ENCODE peak calls at places on chromosomes 4 and X, in ten cellular contexts. Z is thyroid gland, U is stomach, R is transverse colon, S is breast epithelium, I is dorsolateral prefrontal cortex, T is IMR-90, H is cardiac muscle cell, M is HCT116, X is hepatocyte. F is an unnamed sample.

GRCh38 chr4:128565565-128566186 is 243.8 kb upstream of the JADE1 start:
- DNase-seq in Z (peak; percentile 73), U (peak; percentile 74), R (peak; percentile 54), S (no peak), I (no peak), T (no peak), H (peak; percentile 69), M (peak; percentile 46), X (peak; percentile 67), F (peak; percentile 83)

GRCh38 chr4:8005033-8005808 is 65.6 kb upstream of the AFAP1 start:
- DNase-seq in Z (no peak), U (no peak), R (no peak), S (no peak), I (no peak), T (no peak), H (no peak), M (no peak), X (no peak), F (no peak)

GRCh38 chr4:173765731-173766130 is 235.7 kb upstream of the HAND2 start:
- DNase-seq in Z (no peak), U (no peak), R (no peak), S (no peak), I (no peak), T (no peak), H (no peak), M (no peak), X (no peak), F (no peak)

GRCh38 chr4:54233128-54233696 is 4.1 kb downstream of the PDGFRA start:
- DNase-seq in Z (peak; percentile 77), U (peak; percentile 86), R (peak; percentile 81), S (peak; percentile 60), I (peak; percentile 77), T (peak; percentile 85), H (peak; percentile 93), M (peak; percentile 40), X (peak; percentile 94), F (peak; percentile 76)

GRCh38 chrX:12379666-12380065 is 241.4 kb downstream of the FRMPD4 start:
- DNase-seq in Z (no peak), U (no peak), R (no peak), S (no peak), I (no peak), T (no peak), H (no peak), M (no peak), X (no peak), F (no peak)

GRCh38 chrX:31656013-31656412 is 584.2 kb upstream of the FTHL17 start:
- DNase-seq in Z (no peak), U (no peak), R (no peak), S (no peak), I (no peak), T (peak; percentile 47), H (no peak), M (no peak), X (no peak), F (no peak)

GRCh38 chr4:4995103-4995761 is 24.0 kb downstream of the CYTL1 start:
- DNase-seq in Z (peak; percentile 54), U (peak; percentile 78), R (peak; percentile 66), S (peak; percentile 30), I (peak; percentile 47), T (peak; percentile 58), H (peak; percentile 85), M (peak; percentile 54), X (peak; percentile 80), F (peak; percentile 86)

GRCh38 chr4:185740471-185740873 is 71.5 kb downstream of the SORBS2 start:
- DNase-seq in Z (no peak), U (no peak), R (no peak), S (no peak), I (no peak), T (no peak), H (no peak), M (no peak), X (no peak), F (no peak)

GRCh38 chr4:123505077-123505456 is 108.5 kb downstream of the SPRY1 start:
- DNase-seq in Z (no peak), U (peak; percentile 38), R (no peak), S (no peak), I (no peak), T (peak; percentile 20), H (peak; percentile 10), M (no peak), X (peak; percentile 46), F (peak; percentile 22)

GRCh38 chr4:158809611-158810486 is 41.0 kb downstream of the FNIP2 start:
- DNase-seq in Z (peak; percentile 46), U (no peak), R (peak; percentile 43), S (no peak), I (no peak), T (peak; percentile 90), H (peak; percentile 72), M (peak; percentile 6), X (peak; percentile 68), F (no peak)

DNA sequence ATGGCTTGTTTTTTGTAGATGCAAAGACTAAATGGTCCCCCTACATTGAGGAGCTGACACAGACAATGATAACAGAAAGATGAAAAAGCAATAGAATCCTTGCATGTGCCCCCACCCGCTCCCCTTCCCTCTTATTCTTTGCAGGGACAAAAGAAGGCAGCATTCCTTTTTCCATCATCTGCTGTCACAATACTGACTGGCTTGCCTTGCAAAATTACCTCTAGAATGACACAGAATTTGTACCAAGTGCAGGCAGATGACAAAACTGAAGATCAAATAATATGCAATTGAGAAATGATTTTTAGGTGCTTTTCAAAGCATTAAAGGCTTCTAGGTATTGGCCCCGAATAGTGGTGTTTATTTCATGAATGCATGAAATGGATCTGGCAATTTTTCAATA is 153.2 kb upstream of the AGA start:
- DNase-seq in Z (no peak), U (no peak), R (no peak), S (no peak), I (no peak), T (no peak), H (no peak), M (no peak), X (no peak), F (no peak)
- H3K27ac ChIP-seq in Z (no peak overlapping the region), U (no peak overlapping the region), R (no peak overlapping the region), S (no peak overlapping the region), I (no peak overlapping the region), T (no peak overlapping the region), H (no peak overlapping the region), M (no peak overlapping the region), X (no peak overlapping the region), F (no peak overlapping the region)

GRCh38 chr4:1503583-1504471 is 97.6 kb upstream of the NKX1-1 start:
- DNase-seq in Z (peak; percentile 1), U (no peak), R (peak; percentile 4), S (no peak), I (peak; percentile 14), T (no peak), H (no peak), M (no peak), X (no peak), F (peak; percentile 10)
- H3K27me3 ChIP-seq in Z (no peaks in the 10 kb centered on the region), U (no peaks in the 10 kb centered on the region), R (peaks cover 39% of the 10 kb centered on the region), S (no peaks in the 10 kb centered on the region), I (peaks cover 34% of the 10 kb centered on the region), T (peaks cover 24% of the 10 kb centered on the region), H (peaks cover 7% of the 10 kb centered on the region), M (peaks cover 2% of the 10 kb centered on the region), X (peaks cover 3% of the 10 kb centered on the region), F (no peaks in the 10 kb centered on the region)

DNA sequence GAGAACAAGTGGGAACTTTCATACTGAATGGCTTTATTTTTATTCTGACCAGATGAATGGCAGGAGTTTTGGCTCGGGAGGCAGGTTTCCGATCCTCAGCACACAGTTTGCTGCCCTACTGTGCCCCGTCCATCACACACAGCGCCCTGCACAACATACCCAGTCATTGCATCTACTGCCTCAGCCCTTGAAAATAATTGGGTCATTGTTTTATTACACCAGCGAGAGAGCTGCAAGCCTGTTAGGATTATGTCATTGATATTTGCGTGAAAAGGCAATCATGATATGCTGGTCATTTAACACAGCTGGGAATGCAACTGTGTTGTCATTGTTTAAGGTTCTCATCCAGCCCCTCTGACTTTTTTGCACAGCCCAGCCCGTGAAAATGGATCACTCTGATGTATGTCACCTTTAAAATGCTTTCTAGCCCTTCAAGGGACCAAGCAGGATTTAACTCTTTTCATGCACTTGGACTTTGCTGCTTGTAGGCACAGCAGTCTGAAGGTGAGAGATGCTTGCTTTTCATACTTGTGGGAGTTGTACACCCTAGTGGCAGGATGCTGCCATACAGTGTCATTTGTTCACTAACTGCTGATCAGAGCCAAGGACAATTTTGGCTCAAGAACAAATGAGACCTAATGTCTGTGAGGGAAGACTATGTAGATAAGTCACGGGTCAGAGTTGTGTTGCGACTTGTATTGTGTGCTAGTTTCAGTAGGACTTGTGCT is 62.3 kb downstream of the RTL9 start:
- DNase-seq in Z (no peak), U (no peak), R (no peak), S (no peak), I (peak; percentile 46), T (peak; percentile 34), H (no peak), M (no peak), X (no peak), F (no peak)
- TF ChIP-seq CTCF in Z (no peak), U (no peak), R (no peak), S (no peak), I (no peak), T (peak; percentile 23), H (no peak), M (peak; percentile 48), X (no peak), F (peak; percentile 31)

GRCh38 chrX:20461576-20461975 is 194.9 kb upstream of the RPS6KA3 start:
- DNase-seq in Z (no peak), U (no peak), R (no peak), S (no peak), I (no peak), T (peak; percentile 39), H (no peak), M (no peak), X (no peak), F (no peak)
- H3K27ac ChIP-seq in Z (no peak overlapping the region), U (no peak overlapping the region), R (no peak overlapping the region), S (no peak overlapping the region), I (no peak overlapping the region), T (no peak overlapping the region), H (no peak overlapping the region), M (no peak overlapping the region), X (no peak overlapping the region), F (no peak overlapping the region)

GRCh38 chrX:15240414-15240813 is 29.5 kb downstream of the ASB9 start:
- DNase-seq in Z (no peak), U (no peak), R (no peak), S (no peak), I (no peak), T (no peak), H (no peak), M (no peak), X (no peak), F (no peak)

GRCh38 chrX:15241258-15241657 is 28.6 kb downstream of the ASB9 start:
- DNase-seq in Z (no peak), U (no peak), R (no peak), S (no peak), I (no peak), T (no peak), H (no peak), M (no peak), X (no peak), F (no peak)

GRCh38 chrX:15245896-15246295 is 24.0 kb downstream of the ASB9 start:
- DNase-seq in Z (no peak), U (no peak), R (no peak), S (no peak), I (no peak), T (no peak), H (no peak), M (no peak), X (no peak), F (no peak)

GRCh38 chrX:15244421-15244820 is 25.5 kb downstream of the ASB9 start:
- DNase-seq in Z (no peak), U (no peak), R (no peak), S (no peak), I (no peak), T (no peak), H (no peak), M (no peak), X (no peak), F (no peak)

GRCh38 chrX:15242899-15243555 is 26.9 kb downstream of the ASB9 start:
- DNase-seq in Z (peak; percentile 32), U (no peak), R (peak; percentile 40), S (no peak), I (no peak), T (peak; percentile 59), H (peak; percentile 28), M (peak; percentile 43), X (peak; percentile 69), F (peak; percentile 9)
- H3K27me3 ChIP-seq in Z (no peaks in the 10 kb centered on the region), U (no peaks in the 10 kb centered on the region), R (no peaks in the 10 kb centered on the region), S (no peaks in the 10 kb centered on the region), I (peaks cover 63% of the 10 kb centered on the region), T (peaks cover 2% of the 10 kb centered on the region), H (no peaks in the 10 kb centered on the region), M (no peaks in the 10 kb centered on the region), X (no peaks in the 10 kb centered on the region), F (peaks cover 60% of the 10 kb centered on the region)